ENCODE peak calls at places on chromosomes 7 and 10, in four cellular contexts. F, J, Y and N are unnamed samples.

GRCh38 chr10:3774814-3775670 is 10.0 kb downstream of the KLF6 start:
- DNase-seq in F (no peak), J (peak), Y (no peak), N (peak)

GRCh38 chr10:105056413-105056812 is 415.3 kb downstream of the SORCS3 start:
- DNase-seq in F (no peak), J (no peak), Y (no peak), N (no peak)

GRCh38 chr10:54985732-54986131 is 184.7 kb upstream of the PCDH15 start:
- DNase-seq in F (no peak), J (peak), Y (no peak), N (peak)

GRCh38 chr10:79289801-79290200 is 57.5 kb upstream of the PPIF start:
- DNase-seq in F (no peak), J (no peak), Y (no peak), N (no peak)

GRCh38 chr7:100745184-100745583 is 11.8 kb downstream of the ZAN start:
- DNase-seq in F (peak), J (peak), Y (no peak), N (no peak)

GRCh38 chr10:97517778-97518561 is 19.2 kb downstream of the UBTD1 start:
- DNase-seq in F (peak), J (no peak), Y (no peak), N (peak)

GRCh38 chr10:103192451-103193106 is 493 bp downstream of the NT5C2 start:
- DNase-seq in F (peak), J (peak), Y (peak), N (peak)

GRCh38 chr10:30055094-30055701 is 4.2 kb downstream of the JCAD start:
- DNase-seq in F (no peak), J (no peak), Y (no peak), N (no peak)

GRCh38 chr7:87926581-87927461 is 7.2 kb upstream of the ADAM22 start:
- DNase-seq in F (no peak), J (peak), Y (no peak), N (no peak)

GRCh38 chr10:49622426-49623425 is 8.9 kb downstream of the CHAT start:
- DNase-seq in F (peak), J (no peak), Y (no peak), N (no peak)

GRCh38 chr10:5014936-5015335 is 11.3 kb upstream of the AKR1C2 start:
- DNase-seq in F (no peak), J (peak), Y (peak), N (peak)

GRCh38 chr7:28685660-28686417 is 272.3 kb downstream of the TRIL start:
- DNase-seq in F (peak), J (peak), Y (peak), N (peak)

GRCh38 chr7:19122018-19122588 is 4.7 kb upstream of the TWIST1 start:
- DNase-seq in F (no peak), J (no peak), Y (peak), N (peak)

GRCh38 chr10:72889391-72889831 is 4.1 kb upstream of the OIT3 start:
- DNase-seq in F (no peak), J (no peak), Y (no peak), N (peak)

GRCh38 chr7:51244890-51245289 is 71.7 kb downstream of the COBL start:
- DNase-seq in F (no peak), J (no peak), Y (no peak), N (no peak)

GRCh38 chr7:1677206-1678069 is 7.4 kb downstream of the ELFN1 start:
- DNase-seq in F (no peak), J (no peak), Y (no peak), N (no peak)

GRCh38 chr10:74223755-74224530 is 72.9 kb downstream of the ADK start:
- DNase-seq in F (no peak), J (no peak), Y (peak), N (peak)

GRCh38 chr7:55517191-55517633 is 55.1 kb downstream of the VOPP1 start:
- DNase-seq in F (no peak), J (no peak), Y (no peak), N (no peak)

GRCh38 chr7:79495544-79496272 is 42.2 kb upstream of the MAGI2 start:
- DNase-seq in F (no peak), J (no peak), Y (no peak), N (no peak)

GRCh38 chr10:131943021-131943814 is 38.5 kb downstream of the BNIP3 start:
- DNase-seq in F (peak), J (peak), Y (peak), N (peak)
- TF ChIP-seq CTCF in F (peak), J (peak), Y (peak), N (no peak)

GRCh38 chr7:142024547-142024946 is 28.9 kb downstream of the MGAM start:
- DNase-seq in F (no peak), J (no peak), Y (no peak), N (peak)

GRCh38 chr7:142025896-142026295 is 30.2 kb downstream of the MGAM start:
- DNase-seq in F (no peak), J (no peak), Y (no peak), N (peak)

GRCh38 chr7:142033154-142033553 is 37.5 kb downstream of the MGAM start:
- DNase-seq in F (no peak), J (no peak), Y (no peak), N (no peak)

GRCh38 chr7:142030846-142031245 is 35.2 kb downstream of the MGAM start:
- DNase-seq in F (no peak), J (no peak), Y (no peak), N (no peak)

DNA sequence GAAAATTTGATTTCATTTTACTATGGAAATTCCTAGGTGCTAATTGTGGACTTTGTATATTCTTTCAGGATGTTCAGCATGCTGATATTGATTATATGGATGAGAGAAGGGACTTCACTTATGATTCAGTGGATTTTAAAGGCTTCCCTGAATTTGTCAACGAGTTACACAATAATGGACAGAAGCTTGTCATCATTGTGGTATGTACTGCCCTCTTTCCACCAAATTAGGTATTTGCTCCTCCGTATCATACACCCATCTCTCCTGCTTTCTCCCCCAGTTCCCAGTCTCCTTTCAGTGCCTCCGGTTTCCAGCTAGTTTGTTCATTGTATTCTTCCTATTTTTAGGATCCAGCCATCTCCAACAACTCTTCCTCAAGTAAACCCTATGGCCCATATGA is 34.6 kb downstream of the MGAM start:
- DNase-seq in F (no peak), J (no peak), Y (no peak), N (peak)
- TF ChIP-seq CTCF in F (no peak), J (no peak), Y (peak), N (peak)

DNA sequence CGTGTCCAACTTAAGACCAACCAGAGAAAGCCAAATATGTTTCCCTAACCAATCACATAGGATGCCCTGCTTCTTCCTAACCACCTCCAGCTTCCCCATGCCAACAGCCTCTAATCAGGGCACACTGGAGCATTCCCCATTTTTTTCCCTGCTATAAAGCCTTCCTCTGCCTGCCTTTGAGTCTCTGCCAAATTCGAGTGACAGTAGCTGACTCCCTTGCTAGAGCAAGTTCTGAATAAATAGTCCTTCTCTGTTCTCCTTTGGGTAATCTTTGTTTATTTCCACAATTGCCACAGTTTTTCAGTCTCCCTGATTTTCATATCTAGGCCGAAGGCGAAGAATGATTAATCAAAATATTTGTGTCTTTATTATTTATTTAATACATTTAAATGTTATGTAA is 96.7 kb downstream of the ANLN start:
- DNase-seq in F (no peak), J (no peak), Y (no peak), N (no peak)
- TF ChIP-seq CTCF in F (no peak), J (no peak), Y (no peak), N (no peak)

DNA sequence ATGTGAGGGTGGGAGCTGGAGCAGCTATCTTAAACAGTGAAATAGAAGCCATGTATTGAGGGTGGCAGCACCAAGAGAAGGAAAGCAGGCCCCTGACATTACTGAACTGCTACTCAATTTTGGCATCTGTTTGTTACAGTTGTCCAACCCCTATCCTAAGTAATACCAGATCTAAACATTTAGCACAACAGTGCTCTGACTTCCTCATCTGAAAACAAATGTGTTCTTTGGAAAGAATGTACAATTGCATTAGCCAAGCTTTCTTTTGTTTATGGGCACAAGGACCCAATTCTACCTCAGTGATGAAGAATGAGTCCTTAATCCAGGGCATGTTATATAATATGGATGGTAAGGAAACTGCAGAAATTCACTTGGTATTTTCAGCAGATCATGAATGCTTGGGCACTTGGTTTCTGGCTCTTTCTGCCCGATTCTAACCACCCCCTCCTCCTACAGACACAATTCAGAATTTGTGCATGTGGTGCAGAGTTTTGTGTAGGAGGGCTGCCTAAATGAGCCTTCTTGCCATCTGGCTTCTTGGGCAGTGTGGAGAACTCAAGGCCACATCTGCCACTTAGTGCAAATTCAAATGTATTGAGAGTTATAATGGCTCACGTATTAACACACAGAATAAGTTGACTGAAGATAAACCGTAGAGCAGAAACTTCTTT is 36.9 kb upstream of the KMT2E start:
- DNase-seq in F (no peak), J (no peak), Y (no peak), N (no peak)
- TF ChIP-seq CTCF in F (no peak), J (no peak), Y (no peak), N (no peak)

DNA sequence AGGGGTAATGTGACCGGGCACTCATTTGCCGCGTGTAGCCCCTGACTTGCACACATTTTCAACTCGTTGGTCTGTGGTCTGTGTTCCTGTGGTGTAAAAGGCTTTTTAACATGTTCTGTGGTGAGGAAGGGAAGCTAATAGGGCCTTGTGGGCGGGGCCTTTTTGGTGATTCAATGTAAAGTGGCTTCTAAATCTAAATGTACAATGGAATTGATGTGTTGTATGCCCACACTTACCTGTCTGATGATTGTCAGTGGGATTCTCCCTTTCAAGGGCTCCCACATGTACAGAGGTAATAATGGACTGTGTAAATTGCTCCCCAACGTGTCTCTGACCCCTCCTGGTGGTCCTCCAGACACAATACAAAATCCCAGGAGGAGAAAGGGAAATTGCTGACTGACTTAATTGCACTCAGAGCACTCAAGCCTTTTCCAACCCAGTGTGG is 43.1 kb upstream of the GATAD1 start:
- DNase-seq in F (no peak), J (peak), Y (no peak), N (no peak)
- TF ChIP-seq CTCF in F (no peak), J (peak), Y (no peak), N (no peak)

GRCh38 chr7:149780056-149780455 is 6.7 kb upstream of the ZNF467 start:
- DNase-seq in F (no peak), J (no peak), Y (no peak), N (no peak)

GRCh38 chr7:149778696-149779501 is 5.5 kb upstream of the ZNF467 start:
- DNase-seq in F (peak), J (no peak), Y (no peak), N (no peak)

GRCh38 chr7:149781921-149782320 is 8.5 kb upstream of the ZNF467 start:
- DNase-seq in F (no peak), J (no peak), Y (no peak), N (no peak)

GRCh38 chr7:149779502-149779805 is 6.1 kb upstream of the ZNF467 start:
- DNase-seq in F (no peak), J (no peak), Y (no peak), N (no peak)

GRCh38 chr7:149780636-149781419 is 7.4 kb upstream of the ZNF467 start:
- DNase-seq in F (no peak), J (no peak), Y (no peak), N (no peak)
- TF ChIP-seq CTCF in F (no peak), J (no peak), Y (no peak), N (no peak)

GRCh38 chr7:124263232-124263827 is 230.5 kb upstream of the TMEM229A start:
- DNase-seq in F (no peak), J (peak), Y (no peak), N (peak)
- TF ChIP-seq CTCF in F (no peak), J (no peak), Y (no peak), N (no peak)

GRCh38 chr7:27329917-27330316 is 87.3 kb downstream of the EVX1 start:
- DNase-seq in F (no peak), J (no peak), Y (peak), N (no peak)
- TF ChIP-seq CTCF in F (no peak), J (no peak), Y (no peak), N (no peak)

DNA sequence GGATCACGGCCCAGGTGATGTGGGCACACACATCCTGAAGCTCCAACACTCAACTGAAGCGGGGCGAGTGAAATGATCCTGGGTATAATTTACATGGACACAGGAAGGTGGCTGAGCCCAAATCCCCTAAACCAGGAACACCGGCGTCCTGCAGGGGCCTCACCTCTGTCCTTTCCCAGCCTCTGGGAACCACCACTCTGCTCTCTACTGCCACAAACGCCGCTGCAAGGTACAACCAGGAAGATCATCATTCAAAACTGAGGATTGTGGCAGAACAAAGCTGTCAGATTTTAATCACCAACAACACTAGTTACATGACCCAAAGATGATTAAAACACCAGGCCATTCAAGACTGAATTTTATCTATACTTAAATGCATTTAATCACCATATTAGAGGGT is 104.0 kb downstream of the DIP2C start:
- DNase-seq in F (peak), J (no peak), Y (no peak), N (peak)
- TF ChIP-seq CTCF in F (no peak), J (peak), Y (no peak), N (no peak)

GRCh38 chr10:99732033-99732912 is at the start of the genes COX15 and CUTC:
- DNase-seq in F (peak), J (peak), Y (peak), N (peak)
- TF ChIP-seq CTCF in F (peak), J (peak), Y (no peak), N (peak)